ENCODE peak calls at places on chromosomes 11 and 22, in eight cellular contexts. E, L, Y, J, U, P, D and M are unnamed samples.

GRCh38 chr11:72243567-72244316 is at the start of gene PHOX2A:
- DNase-seq in E (no peak), L (no peak), Y (no peak), J (no peak), U (no peak), P (no peak), D (no peak), M (no peak)

GRCh38 chr22:30506507-30506968 is 1.0 kb upstream of the SEC14L4 start:
- DNase-seq in E (no peak), L (no peak), Y (no peak), J (no peak), U (no peak), P (no peak), D (no peak), M (no peak)

GRCh38 chr11:128892866-128893565 is 1.9 kb downstream of the KCNJ5 start:
- DNase-seq in E (peak; percentile 50), L (no peak), Y (no peak), J (no peak), U (no peak), P (no peak), D (no peak), M (no peak)

GRCh38 chr22:45769569-45770210 is 98.1 kb downstream of the ATXN10 start:
- DNase-seq in E (no peak), L (no peak), Y (no peak), J (no peak), U (peak; percentile 31), P (no peak), D (peak; percentile 46), M (no peak)

GRCh38 chr22:20117656-20118571 is 888 bp upstream of the TRMT2A start:
- DNase-seq in E (peak; percentile 43), L (no peak), Y (no peak), J (no peak), U (peak; percentile 25), P (no peak), D (no peak), M (peak; percentile 65)

GRCh38 chr11:105862736-105863367 is 159.2 kb downstream of the MSANTD4 start:
- DNase-seq in E (no peak), L (peak; percentile 27), Y (no peak), J (no peak), U (peak; percentile 68), P (no peak), D (no peak), M (no peak)

GRCh38 chr11:120682866-120683265 is 171.3 kb downstream of the GRIK4 start:
- DNase-seq in E (no peak), L (no peak), Y (no peak), J (no peak), U (peak; percentile 82), P (no peak), D (no peak), M (no peak)

GRCh38 chr11:8987446-8987845 is 16.4 kb downstream of the NRIP3 start:
- DNase-seq in E (no peak), L (no peak), Y (no peak), J (no peak), U (no peak), P (no peak), D (no peak), M (no peak)

GRCh38 chr11:13440100-13440855 is 22.7 kb downstream of the BTBD10 start:
- DNase-seq in E (peak; percentile 26), L (peak; percentile 78), Y (no peak), J (peak; percentile 22), U (peak; percentile 97), P (no peak), D (no peak), M (no peak)

GRCh38 chr11:63567044-63567840 is 4.1 kb upstream of the PLAAT2 start:
- DNase-seq in E (peak; percentile 16), L (peak; percentile 95), Y (no peak), J (no peak), U (peak; percentile 88), P (no peak), D (no peak), M (peak; percentile 28)

GRCh38 chr22:32625985-32626384 is 151.4 kb downstream of the FBXO7 start:
- DNase-seq in E (no peak), L (no peak), Y (no peak), J (no peak), U (no peak), P (no peak), D (no peak), M (no peak)

GRCh38 chr22:22712092-22712658 is 67.8 kb downstream of the GGTLC2 start:
- DNase-seq in E (no peak), L (no peak), Y (no peak), J (no peak), U (no peak), P (no peak), D (no peak), M (no peak)

GRCh38 chr22:46736705-46737104 is 1.3 kb downstream of the CERK start:
- DNase-seq in E (no peak), L (no peak), Y (no peak), J (no peak), U (no peak), P (no peak), D (no peak), M (no peak)

GRCh38 chr22:35629406-35630234 is 12.5 kb upstream of the MB start:
- DNase-seq in E (peak; percentile 38), L (peak; percentile 93), Y (peak; percentile 55), J (peak; percentile 61), U (peak; percentile 98), P (peak; percentile 70), D (no peak), M (peak; percentile 90)

GRCh38 chr11:29333993-29334780 is 682.6 kb downstream of the KCNA4 start:
- DNase-seq in E (no peak), L (peak; percentile 74), Y (no peak), J (no peak), U (peak; percentile 88), P (no peak), D (no peak), M (no peak)

GRCh38 chr11:96878299-96879051 is 488.7 kb downstream of the JRKL start:
- DNase-seq in E (no peak), L (no peak), Y (no peak), J (no peak), U (no peak), P (no peak), D (no peak), M (no peak)

GRCh38 chr11:35006389-35007128 is 90.1 kb downstream of the PDHX start:
- DNase-seq in E (no peak), L (no peak), Y (no peak), J (no peak), U (peak; percentile 37), P (no peak), D (no peak), M (no peak)

GRCh38 chr11:107791343-107792048 is 67.1 kb downstream of the SLC35F2 start:
- DNase-seq in E (no peak), L (no peak), Y (no peak), J (no peak), U (no peak), P (no peak), D (no peak), M (no peak)

GRCh38 chr11:107792049-107792443 is 66.5 kb downstream of the SLC35F2 start:
- DNase-seq in E (no peak), L (no peak), Y (no peak), J (no peak), U (no peak), P (no peak), D (no peak), M (no peak)

GRCh38 chr11:107785401-107785800 is 73.2 kb downstream of the SLC35F2 start:
- DNase-seq in E (no peak), L (no peak), Y (no peak), J (no peak), U (peak; percentile 17), P (no peak), D (no peak), M (no peak)

GRCh38 chr11:107787733-107788132 is 70.9 kb downstream of the SLC35F2 start:
- DNase-seq in E (no peak), L (no peak), Y (no peak), J (no peak), U (no peak), P (no peak), D (no peak), M (no peak)

GRCh38 chr11:107789767-107790166 is 68.8 kb downstream of the SLC35F2 start:
- DNase-seq in E (no peak), L (no peak), Y (no peak), J (no peak), U (no peak), P (no peak), D (no peak), M (no peak)
- TF ChIP-seq POLR2A in E (no peak), L (no peak), Y (no peak), J (no peak), U (no peak), P (no peak), D (no peak), M (no peak)

GRCh38 chr22:40512426-40513136 is 123.9 kb downstream of the MRTFA start:
- DNase-seq in E (no peak), L (peak; percentile 92), Y (no peak), J (peak; percentile 52), U (peak; percentile 99), P (no peak), D (peak; percentile 19), M (peak; percentile 71)
- H3K27ac ChIP-seq in E (peak overlapping the region; percentile 83), L (peak overlapping the region; percentile 99), Y (peak overlapping the region; percentile 92), J (peak overlapping the region; percentile 72), U (peak overlapping the region; percentile 88), P (peak overlapping the region; percentile 87), D (peak overlapping the region; percentile 78), M (peak overlapping the region; percentile 86)

DNA sequence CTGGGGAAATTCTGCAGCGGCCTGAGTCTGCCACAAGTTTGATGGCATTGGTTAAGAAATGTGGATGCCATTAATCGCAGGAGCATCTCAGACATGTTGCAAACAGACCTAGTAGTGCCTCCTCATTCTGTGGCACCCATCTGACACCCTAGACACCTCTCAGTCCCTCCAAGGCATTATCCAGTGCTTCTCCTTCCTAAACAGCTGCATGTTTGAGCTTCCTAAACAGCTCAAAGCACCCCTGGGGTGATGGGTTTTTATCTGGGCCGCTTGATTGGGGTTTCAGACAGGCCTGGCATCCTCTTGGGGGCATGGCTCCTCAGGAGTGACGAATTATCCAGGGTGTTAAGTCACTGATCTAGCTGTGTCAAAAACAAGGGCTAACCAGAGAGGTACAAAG is 1.8 kb upstream of the EMID1 start:
- DNase-seq in E (no peak), L (no peak), Y (no peak), J (no peak), U (no peak), P (no peak), D (no peak), M (no peak)
- TF ChIP-seq POLR2A in E (no peak), L (no peak), Y (no peak), J (no peak), U (no peak), P (no peak), D (no peak), M (no peak)

GRCh38 chr11:61756147-61756451 is 3.7 kb downstream of the MYRF start:
- DNase-seq in E (no peak), L (no peak), Y (no peak), J (no peak), U (no peak), P (no peak), D (no peak), M (no peak)

GRCh38 chr11:61757213-61757862 is 4.9 kb downstream of the MYRF start:
- DNase-seq in E (peak; percentile 47), L (no peak), Y (no peak), J (no peak), U (no peak), P (no peak), D (no peak), M (no peak)

GRCh38 chr11:61753672-61754071 is 1.2 kb downstream of the MYRF start:
- DNase-seq in E (no peak), L (no peak), Y (no peak), J (no peak), U (no peak), P (no peak), D (no peak), M (no peak)

GRCh38 chr11:61754534-61755482 is 2.4 kb downstream of the MYRF start:
- DNase-seq in E (peak; percentile 46), L (no peak), Y (no peak), J (no peak), U (peak; percentile 54), P (no peak), D (no peak), M (peak; percentile 86)

GRCh38 chr11:61756452-61757212 is 4.2 kb downstream of the MYRF start:
- DNase-seq in E (peak; percentile 88), L (peak; percentile 89), Y (no peak), J (no peak), U (peak; percentile 50), P (no peak), D (no peak), M (no peak)
- H3K27ac ChIP-seq in E (peak overlapping the region; percentile 96), L (peak overlapping the region; percentile 99), Y (no peak overlapping the region), J (no peak overlapping the region), U (no peak overlapping the region), P (no peak overlapping the region), D (no peak overlapping the region), M (no peak overlapping the region)